ENCODE peak calls at places on chromosome 15, in six cellular contexts. G is HepG2, I is A549, T is GM12878, V is K562, E is endothelial cell of umbilical vein. K is an unnamed sample.

GRCh38 chr15:71810256-71811035 is at the start of gene NR2E3:
- DNase-seq in G (no peak), E (no peak), I (no peak), V (no peak), T (no peak), K (no peak)

GRCh38 chr15:67149859-67150824 is 84.7 kb downstream of the SMAD3 start:
- DNase-seq in G (peak; percentile 94), I (peak; percentile 98), V (peak; percentile 53), T (peak; percentile 51), E (peak; percentile 99), K (peak; percentile 72)

GRCh38 chr15:70362911-70363310 is 265.2 kb upstream of the TLE3 start:
- DNase-seq in E (peak; percentile 38), T (no peak), G (peak; percentile 17), I (peak; percentile 35), V (peak; percentile 27), K (no peak)

GRCh38 chr15:45734244-45734643 is 99.4 kb downstream of the SQOR start:
- DNase-seq in G (no peak), E (no peak), I (no peak), V (no peak), T (no peak), K (no peak)

GRCh38 chr15:70299931-70300858 is 202.5 kb upstream of the TLE3 start:
- DNase-seq in T (peak; percentile 78), G (no peak), E (no peak), V (no peak), I (no peak), K (no peak)

GRCh38 chr15:36996121-36996520 is 104.2 kb downstream of the MEIS2 start:
- DNase-seq in G (no peak), E (no peak), T (no peak), V (no peak), I (no peak), K (no peak)

GRCh38 chr15:40266828-40267304 is 16.0 kb downstream of the ANKRD63 start:
- DNase-seq in V (peak; percentile 90), T (no peak), E (peak; percentile 94), I (peak; percentile 75), G (peak; percentile 21), K (peak; percentile 41)

GRCh38 chr15:100521907-100522306 is 6.8 kb downstream of the CERS3 start:
- DNase-seq in I (no peak), T (no peak), G (no peak), E (no peak), V (no peak), K (no peak)

GRCh38 chr15:70557506-70558258 is 205.7 kb downstream of the UACA start:
- DNase-seq in I (no peak), E (no peak), V (no peak), T (no peak), G (no peak), K (no peak)

GRCh38 chr15:50071551-50072258 is 47.3 kb downstream of the ATP8B4 start:
- DNase-seq in E (no peak), V (no peak), I (no peak), G (no peak), T (no peak), K (no peak)

GRCh38 chr15:32096211-32096610 is 65.9 kb downstream of the CHRNA7 start:
- DNase-seq in E (no peak), I (no peak), G (no peak), T (no peak), V (no peak), K (no peak)

GRCh38 chr15:85592148-85592547 is 202.6 kb downstream of the KLHL25 start:
- DNase-seq in E (peak; percentile 93), I (peak; percentile 79), G (peak; percentile 27), T (no peak), V (no peak), K (peak; percentile 9)

GRCh38 chr15:70053006-70053702 is 44.6 kb downstream of the TLE3 start:
- DNase-seq in T (no peak), G (no peak), I (no peak), E (no peak), V (no peak), K (no peak)

GRCh38 chr15:33021806-33022389 is 172.6 kb downstream of the FMN1 start:
- DNase-seq in T (no peak), V (peak; percentile 48), I (peak; percentile 67), G (peak; percentile 22), E (peak; percentile 71), K (peak; percentile 40)

GRCh38 chr15:40787344-40787841 is 17.6 kb downstream of the C15orf62 start:
- DNase-seq in G (no peak), E (peak; percentile 71), V (no peak), T (no peak), I (no peak), K (peak; percentile 84)

GRCh38 chr15:72178976-72179585 is 18.5 kb downstream of the GRAMD2A start:
- DNase-seq in E (no peak), T (no peak), G (no peak), V (no peak), I (no peak), K (no peak)

GRCh38 chr15:66753687-66754377 is 51.8 kb downstream of the SMAD6 start:
- DNase-seq in E (no peak), I (no peak), T (no peak), V (no peak), G (no peak), K (no peak)

GRCh38 chr15:82530606-82531379 is 9.5 kb downstream of the RPS17 start:
- DNase-seq in G (peak; percentile 67), E (peak; percentile 78), V (peak; percentile 79), T (peak; percentile 55), I (peak; percentile 86), K (peak; percentile 58)

GRCh38 chr15:63494406-63494805 is 10.0 kb upstream of the USP3 start:
- DNase-seq in V (no peak), T (no peak), I (no peak), G (no peak), E (no peak), K (no peak)

GRCh38 chr15:25572201-25572600 is 133.4 kb upstream of the UBE3A start:
- DNase-seq in G (no peak), V (no peak), I (no peak), T (no peak), E (no peak), K (no peak)

GRCh38 chr15:70084461-70084860 is 13.3 kb downstream of the TLE3 start:
- DNase-seq in V (no peak), I (no peak), G (no peak), T (no peak), E (no peak), K (no peak)

GRCh38 chr15:68695061-68695595 is 116.3 kb downstream of the CORO2B start:
- DNase-seq in E (no peak), V (no peak), I (no peak), G (no peak), T (no peak), K (no peak)

GRCh38 chr15:63663906-63664305 is 66.7 kb downstream of the FBXL22 start:
- DNase-seq in G (no peak), V (no peak), T (no peak), E (no peak), I (no peak), K (no peak)

GRCh38 chr15:74319596-74320357 is 47.7 kb downstream of the CYP11A1 start:
- DNase-seq in E (no peak), V (no peak), T (no peak), I (no peak), G (no peak), K (peak; percentile 49)

GRCh38 chr15:83698294-83698693 is 44.4 kb downstream of the ADAMTSL3 start:
- DNase-seq in G (no peak), V (no peak), E (no peak), I (peak; percentile 63), T (no peak), K (no peak)
- TF ChIP-seq MAX in G (no peak), V (no peak), E (no peak), I (peak; percentile 28), T (no peak), K (no peak)

DNA sequence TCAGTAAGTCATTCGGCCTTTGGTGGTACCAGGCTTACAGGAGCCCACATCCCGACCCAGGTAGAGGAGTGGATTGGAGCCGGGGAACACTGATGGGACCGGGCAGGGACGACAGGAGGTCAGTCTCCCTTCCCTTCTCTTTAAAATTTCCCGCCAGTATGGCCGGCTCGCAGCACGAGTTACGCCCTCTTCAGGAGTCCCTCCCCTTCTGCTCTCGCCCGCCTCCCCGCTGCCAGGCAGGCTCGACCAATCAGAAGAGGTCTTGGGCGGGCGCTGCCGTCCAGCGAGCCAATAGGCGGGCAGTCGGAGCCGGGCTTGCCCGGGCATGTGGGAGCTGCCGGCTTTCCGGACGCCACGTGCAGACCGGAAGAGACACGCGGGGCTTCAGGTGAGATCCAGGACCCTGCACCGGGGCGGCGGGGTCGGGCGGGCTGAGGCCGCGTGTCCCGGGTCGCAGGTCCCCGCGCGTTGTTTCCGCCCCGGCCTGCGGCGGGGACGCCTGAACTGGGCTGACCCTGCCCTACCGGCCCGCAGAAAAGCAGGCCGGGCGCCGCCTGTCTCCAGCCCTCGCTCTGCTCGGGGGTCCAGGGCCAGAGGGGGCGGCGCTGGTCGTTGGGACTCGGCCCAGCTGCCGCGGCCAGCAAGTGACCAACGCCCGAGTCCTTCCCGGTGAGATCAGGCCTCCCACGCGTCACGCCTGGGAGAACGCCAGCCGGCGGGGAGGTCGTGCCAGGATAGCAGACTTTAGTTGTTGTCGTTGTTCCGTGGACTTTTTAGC is at the start of gene AEN:
- DNase-seq in E (peak; percentile 98), V (peak; percentile 99), I (peak; percentile 97), G (peak; percentile 92), T (peak; percentile 86), K (peak; percentile 97)
- TF ChIP-seq POLR2A in E (peak; percentile 72), V (peak; percentile 77), I (peak; percentile 65), G (peak; percentile 76), T (peak; percentile 92), K (peak; percentile 60)

DNA sequence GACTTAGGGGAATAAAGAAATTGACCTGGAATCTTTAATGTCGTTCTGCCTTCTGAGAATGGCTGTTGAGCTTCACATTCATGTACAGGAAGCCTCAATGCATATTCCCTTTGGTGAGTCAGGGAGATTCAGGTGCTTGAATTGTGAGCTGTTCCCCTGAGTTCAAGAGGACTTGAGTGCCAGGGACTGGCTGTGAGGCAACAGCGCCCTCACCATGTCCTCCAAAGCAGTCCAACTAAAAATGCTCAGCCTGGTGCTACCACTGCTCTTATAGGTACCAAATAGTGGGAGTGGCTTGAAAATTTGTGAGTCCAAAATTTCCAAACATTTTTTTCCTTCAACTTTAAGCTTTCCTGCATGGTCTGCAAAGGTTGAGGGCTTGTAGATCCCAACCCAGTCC is 54.1 kb downstream of the LEO1 start:
- DNase-seq in V (peak; percentile 31), T (no peak), I (peak; percentile 89), E (peak; percentile 47), G (peak; percentile 50), K (peak; percentile 54)
- TF ChIP-seq MYC in V (no peak), T (no peak), I (no peak), E (no peak), G (no peak), K (no peak)

GRCh38 chr15:91385301-91385700 is 285.2 kb downstream of the SV2B start:
- DNase-seq in G (no peak), I (no peak), E (no peak), V (no peak), T (no peak), K (peak; percentile 22)
- TF ChIP-seq MAX in G (no peak), I (no peak), E (no peak), V (no peak), T (no peak), K (no peak)

GRCh38 chr15:80246425-80246894 is 5.6 kb downstream of the CTXND1 start:
- DNase-seq in I (no peak), G (peak; percentile 89), T (no peak), E (no peak), V (no peak), K (no peak)
- TF ChIP-seq POLR2A in I (no peak), G (peak; percentile 34), T (no peak), E (no peak), V (no peak), K (no peak)

K was measured in NB4.